ENCODE peak calls at places on chromosome 11, in ten cellular contexts. S is CD4-positive, CD25-positive, alpha-beta regulatory T cell; V is HCT116; K is mesendoderm; J is testis; L is substantia nigra; X is cardiac muscle cell; A is sigmoid colon; R is CD8-positive, alpha-beta memory T cell; Z is body of pancreas. P is an unnamed sample.

GRCh38 chr11:103888541-103888951 is 147.9 kb upstream of the DDI1 start:
- DNase-seq in S (no peak), V (no peak), K (peak), J (no peak), L (no peak), X (no peak), A (no peak), R (no peak), Z (no peak), P (no peak)

GRCh38 chr11:60719406-60719805 is 5.1 kb upstream of the MS4A18 start:
- DNase-seq in S (no peak), V (no peak), K (no peak), J (no peak), L (no peak), X (no peak), A (no peak), R (no peak), Z (no peak), P (no peak)

GRCh38 chr11:46597609-46598219 is 3.9 kb upstream of the AMBRA1 start:
- DNase-seq in S (no peak), V (no peak), K (peak), J (no peak), L (no peak), X (no peak), A (no peak), R (no peak), Z (no peak), P (no peak)

GRCh38 chr11:73320786-73321325 is 12.8 kb downstream of the ARHGEF17 start:
- DNase-seq in S (no peak), V (no peak), K (no peak), J (no peak), L (no peak), X (no peak), A (peak), R (no peak), Z (no peak), P (no peak)

GRCh38 chr11:117195761-117196160 is 3.4 kb upstream of the TAGLN start:
- DNase-seq in S (no peak), V (no peak), K (no peak), J (no peak), L (no peak), X (no peak), A (no peak), R (no peak), Z (no peak), P (no peak)

GRCh38 chr11:16977136-16978020 is 36.8 kb downstream of the PLEKHA7 start:
- DNase-seq in S (no peak), V (no peak), K (no peak), J (no peak), L (no peak), X (peak), A (no peak), R (no peak), Z (no peak), P (no peak)

GRCh38 chr11:9840460-9841004 is 176.7 kb downstream of the SWAP70 start:
- DNase-seq in S (no peak), V (no peak), K (no peak), J (no peak), L (no peak), X (no peak), A (no peak), R (no peak), Z (no peak), P (no peak)

GRCh38 chr11:128061321-128061871 is 526.0 kb downstream of the ETS1 start:
- DNase-seq in S (no peak), V (no peak), K (peak), J (no peak), L (no peak), X (no peak), A (no peak), R (no peak), Z (no peak), P (peak)

GRCh38 chr11:132396318-132396717 is 1025.9 kb downstream of the NTM start:
- DNase-seq in S (no peak), V (no peak), K (no peak), J (no peak), L (no peak), X (no peak), A (no peak), R (no peak), Z (no peak), P (no peak)

GRCh38 chr11:80162387-80162786 is 721.6 kb upstream of the TENM4 start:
- DNase-seq in S (no peak), V (no peak), K (no peak), J (no peak), L (no peak), X (no peak), A (no peak), R (no peak), Z (no peak), P (no peak)

GRCh38 chr11:63274776-63275175 is 31.4 kb upstream of the SLC22A25 start:
- DNase-seq in S (no peak), V (peak), K (no peak), J (no peak), L (no peak), X (no peak), A (no peak), R (no peak), Z (no peak), P (peak)

GRCh38 chr11:116062526-116063171 is 558.4 kb upstream of the CADM1 start:
- DNase-seq in S (no peak), V (no peak), K (no peak), J (no peak), L (no peak), X (peak), A (no peak), R (no peak), Z (no peak), P (no peak)

GRCh38 chr11:100793525-100793924 is 106.4 kb downstream of the ARHGAP42 start:
- DNase-seq in S (no peak), V (no peak), K (no peak), J (no peak), L (no peak), X (no peak), A (no peak), R (no peak), Z (no peak), P (no peak)

GRCh38 chr11:22787565-22788162 is 41.9 kb downstream of the SVIP start:
- DNase-seq in S (peak), V (peak), K (peak), J (peak), L (no peak), X (peak), A (no peak), R (peak), Z (peak), P (peak)

GRCh38 chr11:66289548-66290331 is 797 bp upstream of the YIF1A start:
- DNase-seq in S (no peak), V (no peak), K (peak), J (peak), L (peak), X (peak), A (no peak), R (no peak), Z (peak), P (peak)

GRCh38 chr11:59802639-59803176 is 7.9 kb downstream of the MRPL16 start:
- DNase-seq in S (peak), V (peak), K (peak), J (peak), L (no peak), X (peak), A (no peak), R (peak), Z (peak), P (peak)

GRCh38 chr11:35321532-35322320 is 97.6 kb downstream of the SLC1A2 start:
- DNase-seq in S (no peak), V (no peak), K (no peak), J (no peak), L (no peak), X (no peak), A (no peak), R (no peak), Z (peak), P (no peak)

GRCh38 chr11:47905358-47906059 is 57.4 kb upstream of the NUP160 start:
- DNase-seq in S (no peak), V (no peak), K (no peak), J (no peak), L (no peak), X (no peak), A (no peak), R (no peak), Z (no peak), P (peak)

GRCh38 chr11:11789735-11790369 is 51.9 kb upstream of the USP47 start:
- DNase-seq in S (peak), V (no peak), K (peak), J (peak), L (no peak), X (peak), A (no peak), R (no peak), Z (peak), P (peak)

GRCh38 chr11:111301004-111301839 is 2.9 kb downstream of the POU2AF3 start:
- DNase-seq in S (no peak), V (no peak), K (no peak), J (no peak), L (no peak), X (no peak), A (no peak), R (no peak), Z (no peak), P (no peak)

GRCh38 chr11:97557399-97557798 is 1167.6 kb downstream of the JRKL start:
- DNase-seq in S (no peak), V (no peak), K (no peak), J (no peak), L (no peak), X (no peak), A (no peak), R (no peak), Z (no peak), P (no peak)

GRCh38 chr11:47915407-47916137 is 64.8 kb upstream of the PTPRJ start:
- DNase-seq in S (no peak), V (no peak), K (no peak), J (no peak), L (no peak), X (no peak), A (no peak), R (no peak), Z (peak), P (no peak)

GRCh38 chr11:18066626-18067025 is 20.6 kb upstream of the TPH1 start:
- DNase-seq in S (no peak), V (no peak), K (no peak), J (no peak), L (no peak), X (no peak), A (no peak), R (no peak), Z (no peak), P (no peak)

GRCh38 chr11:67289651-67290479 is 762 bp downstream of the ANKRD13D start:
- DNase-seq in S (no peak), V (no peak), K (peak), J (no peak), L (no peak), X (no peak), A (peak), R (no peak), Z (peak), P (peak)
- H3K27ac ChIP-seq in S (peak), V (peak), K (peak), J (peak), L (peak), X (peak), A (peak), R (peak), Z (peak), P (no peak)

DNA sequence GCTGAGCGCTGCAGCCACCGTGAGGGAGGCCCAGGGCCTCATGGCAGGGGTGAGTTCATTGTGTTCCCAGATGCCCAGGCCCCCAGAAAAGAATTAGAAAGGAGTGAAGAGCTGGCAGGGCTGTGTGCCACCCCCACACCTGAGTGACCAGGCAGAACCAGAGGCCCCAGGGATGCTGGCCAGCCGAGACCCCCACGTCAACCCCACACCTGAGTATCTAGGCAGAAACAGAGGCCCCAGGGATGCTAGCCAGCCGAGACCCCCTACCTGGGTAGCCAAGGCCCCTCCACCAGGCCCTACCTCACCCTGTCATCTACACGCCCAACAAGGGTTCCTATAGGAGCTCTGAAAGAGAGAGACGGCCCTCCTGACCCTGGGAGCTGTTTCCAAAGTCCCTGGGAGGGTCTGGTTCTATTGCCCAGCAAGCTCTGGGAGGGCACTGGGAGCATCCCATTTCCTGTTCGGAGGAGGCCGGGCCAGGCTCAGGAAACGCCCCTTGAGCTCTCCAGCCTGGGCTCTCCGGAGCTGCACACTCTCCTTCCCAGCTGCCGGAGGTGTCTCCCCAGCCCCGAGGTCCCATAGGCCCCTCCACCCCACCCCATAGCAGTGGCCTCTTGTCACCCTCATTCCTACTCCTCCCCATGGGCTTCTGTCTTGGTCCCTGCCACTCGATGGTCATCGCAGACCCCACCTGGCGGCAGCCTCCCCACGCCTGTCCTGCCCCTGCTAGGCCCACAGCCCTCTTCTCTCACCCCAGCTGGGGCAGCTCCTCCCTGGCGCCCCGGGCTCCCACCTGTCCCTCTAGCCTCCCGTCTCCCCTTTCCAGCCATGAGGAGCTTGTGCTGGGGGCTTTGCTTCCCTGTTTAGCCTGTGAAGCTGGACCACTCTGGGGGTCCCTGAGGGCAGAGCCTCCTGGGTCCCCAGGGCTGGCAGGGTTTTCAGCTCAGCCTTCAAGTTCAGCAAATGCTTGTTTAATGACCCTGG is 2.6 kb downstream of the TSPAN32 start:
- DNase-seq in S (no peak), V (no peak), K (no peak), J (peak), L (no peak), X (no peak), A (peak), R (no peak), Z (no peak), P (no peak)
- H3K27ac ChIP-seq in S (peak), V (no peak), K (no peak), J (no peak), L (no peak), X (peak), A (peak), R (peak), Z (peak), P (no peak)

DNA sequence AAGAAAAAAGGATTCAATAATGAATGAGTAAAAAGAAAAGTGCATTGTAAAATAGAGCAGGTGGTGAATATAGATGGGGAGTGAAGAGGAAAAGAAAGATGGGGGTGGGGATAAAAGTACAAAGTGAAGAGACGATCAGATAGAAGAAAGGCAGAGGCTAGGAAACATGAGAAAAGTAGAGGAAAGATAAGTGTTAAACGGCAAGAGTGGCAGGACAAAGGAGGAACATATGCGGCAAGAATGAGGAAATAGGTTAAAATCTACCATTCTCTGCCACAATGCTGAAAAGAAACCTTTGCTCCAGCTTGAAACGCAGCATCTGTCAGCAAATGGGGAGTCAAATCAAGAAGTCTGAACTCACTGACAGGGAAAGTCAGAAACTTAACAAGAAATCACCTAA is 6.8 kb downstream of the FUT4 start:
- DNase-seq in S (no peak), V (no peak), K (no peak), J (no peak), L (no peak), X (no peak), A (no peak), R (no peak), Z (no peak), P (no peak)
- H3K27ac ChIP-seq in S (no peak), V (no peak), K (no peak), J (no peak), L (no peak), X (no peak), A (no peak), R (no peak), Z (peak), P (no peak)

GRCh38 chr11:44600739-44601416 is 35.4 kb downstream of the CD82 start:
- DNase-seq in S (no peak), V (no peak), K (peak), J (no peak), L (no peak), X (no peak), A (no peak), R (no peak), Z (no peak), P (peak)
- H3K27ac ChIP-seq in S (peak), V (no peak), K (no peak), J (no peak), L (peak), X (no peak), A (no peak), R (no peak), Z (no peak), P (no peak)

P was measured in GM23338.